ENCODE peak calls at places on chromosome 14, in nine cellular contexts. J is stomach, F is fibroblast of mammary gland, T is substantia nigra, S is nephron progenitor cell, C is HFFc6, P is GM04504, I is fibroblast of the conjunctiva, A is GM10248. M is an unnamed sample.

GRCh38 chr14:101734241-101734847 is 27.2 kb upstream of the PPP2R5C start:
- DNase-seq in J (no peak), F (no peak), T (no peak), S (no peak), C (no peak), P (no peak), I (no peak), A (no peak), M (no peak)

GRCh38 chr14:46259536-46259935 is 392.0 kb downstream of the RPL10L start:
- DNase-seq in J (no peak), F (no peak), T (no peak), S (peak; percentile 35), C (no peak), P (no peak), I (no peak), A (no peak), M (no peak)

GRCh38 chr14:69183735-69184134 is 7.6 kb upstream of the EXD2 start:
- DNase-seq in J (no peak), F (peak; percentile 2), T (no peak), S (no peak), C (no peak), P (no peak), I (no peak), A (no peak), M (no peak)

GRCh38 chr14:21486640-21487087 is 9.7 kb downstream of the TOX4 start:
- DNase-seq in J (no peak), F (peak; percentile 57), T (no peak), S (no peak), C (peak; percentile 90), P (peak; percentile 47), I (peak; percentile 37), A (no peak), M (no peak)

GRCh38 chr14:63897706-63898105 is 44.9 kb downstream of the SYNE2 start:
- DNase-seq in J (no peak), F (peak; percentile 39), T (no peak), S (no peak), C (peak; percentile 8), P (peak; percentile 14), I (no peak), A (no peak), M (no peak)

GRCh38 chr14:67738740-67739504 is 37.2 kb downstream of the RDH12 start:
- DNase-seq in J (peak; percentile 63), F (peak; percentile 100), T (no peak), S (no peak), C (peak; percentile 83), P (peak; percentile 92), I (peak; percentile 94), A (no peak), M (peak; percentile 46)

GRCh38 chr14:68824517-68825347 is 31.9 kb upstream of the ZFP36L1 start:
- DNase-seq in J (peak; percentile 91), F (peak; percentile 79), T (peak; percentile 24), S (peak; percentile 87), C (peak; percentile 60), P (peak; percentile 44), I (peak; percentile 55), A (peak; percentile 58), M (peak; percentile 84)

GRCh38 chr14:95274874-95275273 is 44.8 kb downstream of the CLMN start:
- DNase-seq in J (no peak), F (no peak), T (no peak), S (no peak), C (no peak), P (no peak), I (no peak), A (no peak), M (no peak)

GRCh38 chr14:94367896-94368590 is 20.4 kb downstream of the SERPINA1 start:
- DNase-seq in J (no peak), F (no peak), T (no peak), S (no peak), C (no peak), P (no peak), I (no peak), A (no peak), M (no peak)

GRCh38 chr14:91911474-91912032 is 35.9 kb downstream of the FBLN5 start:
- DNase-seq in J (peak; percentile 43), F (peak; percentile 52), T (no peak), S (peak; percentile 14), C (no peak), P (no peak), I (no peak), A (peak; percentile 42), M (no peak)